ENCODE peak calls at places on chromosomes 12 and 14, in eight cellular contexts. P, O, R, Y, M, T, I and D are unnamed samples.

GRCh38 chr12:14630793-14631192 is 63.1 kb upstream of the PLBD1 start:
- DNase-seq in I (no peak), Y (no peak), P (no peak), T (no peak), O (no peak), M (no peak), R (no peak), D (no peak)

GRCh38 chr14:99420711-99421110 is 59.9 kb downstream of the SETD3 start:
- DNase-seq in I (no peak), M (peak), Y (no peak), O (no peak), T (peak), P (no peak), R (no peak), D (no peak)

GRCh38 chr12:66964629-66965028 is 285.8 kb upstream of the GRIP1 start:
- DNase-seq in P (peak), M (no peak), O (no peak), R (no peak), Y (peak), I (no peak), T (no peak), D (no peak)

GRCh38 chr12:113547157-113547556 is 75.5 kb upstream of the LHX5 start:
- DNase-seq in R (no peak), O (no peak), T (no peak), P (no peak), M (no peak), Y (no peak), I (no peak), D (no peak)

GRCh38 chr14:92780444-92780843 is 13.7 kb upstream of the GOLGA5 start:
- DNase-seq in T (no peak), O (no peak), I (peak), M (peak), P (peak), R (no peak), Y (no peak), D (no peak)

GRCh38 chr12:11348439-11348838 is 38.2 kb upstream of the PRB4 start:
- DNase-seq in P (no peak), M (no peak), T (no peak), Y (no peak), R (no peak), I (no peak), O (no peak), D (no peak)

GRCh38 chr14:73743431-73743931 is 29.3 kb upstream of the PNMA1 start:
- DNase-seq in I (peak), O (no peak), P (no peak), R (no peak), Y (peak), T (no peak), M (peak), D (peak)

GRCh38 chr12:2687058-2687457 is 107.7 kb upstream of the FKBP4 start:
- DNase-seq in M (no peak), Y (no peak), I (no peak), T (no peak), R (no peak), P (no peak), O (no peak), D (no peak)

GRCh38 chr14:100740196-100740825 is 13.6 kb downstream of the DLK1 start:
- DNase-seq in R (no peak), Y (no peak), I (no peak), T (no peak), M (no peak), O (no peak), P (no peak), D (no peak)

GRCh38 chr12:113062502-113063395 is 6.2 kb downstream of the DTX1 start:
- DNase-seq in Y (no peak), M (no peak), I (no peak), P (no peak), O (no peak), R (no peak), T (no peak), D (no peak)

GRCh38 chr12:90000721-90001120 is 292.1 kb upstream of the ATP2B1 start:
- DNase-seq in P (no peak), Y (no peak), M (no peak), T (no peak), R (no peak), O (no peak), I (no peak), D (no peak)